ENCODE peak calls at places on chromosome 15, in five cellular contexts. One of them, this sample, is unnamed.

GRCh38 chr15:28967071-28967470 is 81.3 kb downstream of the APBA2 start:
- DNase-seq in GOT3: no peak
- DNase-seq in GM23338: no peak
- DNase-seq in lower lobe of right lung: no peak
- DNase-seq in memory B cell: no peak
- DNase-seq in this sample: no peak

GRCh38 chr15:68091743-68092142 is 37.6 kb downstream of the PIAS1 start:
- DNase-seq in GOT3: no peak
- DNase-seq in GM23338: no peak
- DNase-seq in lower lobe of right lung: no peak
- DNase-seq in memory B cell: no peak
- DNase-seq in this sample: no peak

GRCh38 chr15:59587085-59587826 is 24.3 kb upstream of the GCNT3 start:
- DNase-seq in GOT3: no peak
- DNase-seq in GM23338: no peak
- DNase-seq in lower lobe of right lung: no peak
- DNase-seq in memory B cell: no peak
- DNase-seq in this sample: no peak

GRCh38 chr15:40441736-40442531 is 1.2 kb downstream of the BAHD1 start:
- DNase-seq in GOT3: no peak
- DNase-seq in GM23338: peak; percentile 43
- DNase-seq in lower lobe of right lung: no peak
- DNase-seq in memory B cell: peak; percentile 39
- DNase-seq in this sample: no peak

GRCh38 chr15:85920926-85921325 is 126.2 kb upstream of the KLHL25 start:
- DNase-seq in GOT3: no peak
- DNase-seq in GM23338: no peak
- DNase-seq in lower lobe of right lung: no peak
- DNase-seq in memory B cell: no peak
- DNase-seq in this sample: no peak

GRCh38 chr15:99989095-99989494 is 255.9 kb upstream of the LYSMD4 start:
- DNase-seq in GOT3: no peak
- DNase-seq in GM23338: no peak
- DNase-seq in lower lobe of right lung: no peak
- DNase-seq in memory B cell: no peak
- DNase-seq in this sample: no peak

GRCh38 chr15:81843226-81843625 is 202.6 kb downstream of the MEX3B start:
- DNase-seq in GOT3: no peak
- DNase-seq in GM23338: no peak
- DNase-seq in lower lobe of right lung: no peak
- DNase-seq in memory B cell: no peak
- DNase-seq in this sample: no peak

GRCh38 chr15:42056934-42057743 is 36.3 kb upstream of the PLA2G4E start:
- DNase-seq in GOT3: peak; percentile 22
- DNase-seq in GM23338: peak; percentile 95
- DNase-seq in lower lobe of right lung: peak; percentile 92
- DNase-seq in memory B cell: peak; percentile 36
- DNase-seq in this sample: peak; percentile 47

GRCh38 chr15:57667171-57667924 is 39.2 kb upstream of the POLR2M start:
- DNase-seq in GOT3: no peak
- DNase-seq in GM23338: peak; percentile 38
- DNase-seq in lower lobe of right lung: no peak
- DNase-seq in memory B cell: no peak
- DNase-seq in this sample: no peak

This sample was measured in GM12892.